ENCODE peak calls at places on chromosomes 3 and 15, in ten cellular contexts. V, I, C, U, T, Q, W, L, O and X are unnamed samples.
A peak's percentile ranks its signal among the peaks of the same experiment; 100 is the strongest.

GRCh38 chr15:100230784-100231183 is 111.0 kb downstream of the ADAMTS17 start:
- DNase-seq in W (no peak), V (no peak), I (no peak), C (no peak), Q (no peak), L (no peak), T (no peak), U (no peak), O (no peak), X (no peak)

GRCh38 chr3:195028877-195029606 is 241.9 kb downstream of the XXYLT1 start:
- DNase-seq in T (peak; percentile 40), L (no peak), Q (no peak), U (no peak), W (peak; percentile 65), V (peak; percentile 35), I (no peak), O (peak; percentile 88), C (no peak), X (no peak)

GRCh38 chr3:15512173-15512572 is 9.3 kb downstream of the COLQ start:
- DNase-seq in Q (no peak), O (no peak), L (no peak), T (peak; percentile 69), W (peak; percentile 88), I (no peak), V (peak; percentile 70), U (peak; percentile 27), C (no peak), X (no peak)

GRCh38 chr3:13174011-13174802 is 101.0 kb upstream of the IQSEC1 start:
- DNase-seq in Q (no peak), T (no peak), C (no peak), I (no peak), L (no peak), V (no peak), U (no peak), W (no peak), O (no peak), X (no peak)

GRCh38 chr15:83304861-83305661 is 20.6 kb upstream of the BNC1 start:
- DNase-seq in I (no peak), V (no peak), O (no peak), L (no peak), C (no peak), Q (no peak), U (peak; percentile 26), W (no peak), T (no peak), X (no peak)

GRCh38 chr15:95604634-95605036 is 725.9 kb upstream of the NR2F2 start:
- DNase-seq in L (peak; percentile 31), C (no peak), Q (no peak), U (peak; percentile 94), I (no peak), W (no peak), O (peak; percentile 95), T (no peak), V (peak; percentile 7), X (no peak)

GRCh38 chr3:169146112-169146665 is 517.3 kb downstream of the MECOM start:
- DNase-seq in I (no peak), Q (no peak), T (peak; percentile 73), O (peak; percentile 80), C (no peak), U (peak; percentile 64), L (no peak), W (peak; percentile 55), V (peak; percentile 68), X (peak; percentile 15)

GRCh38 chr3:128166971-128167453 is 13.7 kb downstream of the EEFSEC start:
- DNase-seq in U (no peak), C (no peak), Q (no peak), V (no peak), T (no peak), W (no peak), O (no peak), L (no peak), I (no peak), X (no peak)

GRCh38 chr15:82043130-82043673 is 2.6 kb downstream of the MEX3B start:
- DNase-seq in Q (no peak), V (no peak), I (no peak), W (peak; percentile 23), T (no peak), L (peak; percentile 25), C (no peak), U (no peak), O (no peak), X (no peak)

GRCh38 chr3:89682556-89682955 is 575.1 kb downstream of the EPHA3 start:
- DNase-seq in Q (no peak), C (no peak), V (no peak), O (no peak), I (no peak), W (no peak), T (no peak), L (no peak), U (no peak), X (no peak)

GRCh38 chr15:77649019-77649418 is 16.3 kb upstream of the LINGO1 start:
- DNase-seq in L (no peak), U (no peak), T (no peak), C (no peak), O (no peak), W (no peak), Q (no peak), V (no peak), I (no peak), X (no peak)
- TF ChIP-seq POLR2A in L (no peak), U (no peak), T (no peak), C (no peak), O (no peak), W (no peak), Q (no peak), V (no peak), I (no peak), X (no peak)

GRCh38 chr3:137762674-137763593 is 1.2 kb upstream of the SOX14 start:
- DNase-seq in Q (no peak), C (no peak), U (no peak), W (no peak), I (no peak), L (no peak), T (no peak), O (no peak), V (no peak), X (no peak)
- H3K27me3 ChIP-seq in Q (peaks cover 4% of the 10 kb centered on the region), C (peaks cover 38% of the 10 kb centered on the region), U (peaks cover 66% of the 10 kb centered on the region), W (peaks cover 86% of the 10 kb centered on the region), I (peaks cover 92% of the 10 kb centered on the region), L (no peaks in the 10 kb centered on the region), T (peaks cover 24% of the 10 kb centered on the region), O (peaks cover 74% of the 10 kb centered on the region), V (no peaks in the 10 kb centered on the region), X (peaks cover 69% of the 10 kb centered on the region)

DNA sequence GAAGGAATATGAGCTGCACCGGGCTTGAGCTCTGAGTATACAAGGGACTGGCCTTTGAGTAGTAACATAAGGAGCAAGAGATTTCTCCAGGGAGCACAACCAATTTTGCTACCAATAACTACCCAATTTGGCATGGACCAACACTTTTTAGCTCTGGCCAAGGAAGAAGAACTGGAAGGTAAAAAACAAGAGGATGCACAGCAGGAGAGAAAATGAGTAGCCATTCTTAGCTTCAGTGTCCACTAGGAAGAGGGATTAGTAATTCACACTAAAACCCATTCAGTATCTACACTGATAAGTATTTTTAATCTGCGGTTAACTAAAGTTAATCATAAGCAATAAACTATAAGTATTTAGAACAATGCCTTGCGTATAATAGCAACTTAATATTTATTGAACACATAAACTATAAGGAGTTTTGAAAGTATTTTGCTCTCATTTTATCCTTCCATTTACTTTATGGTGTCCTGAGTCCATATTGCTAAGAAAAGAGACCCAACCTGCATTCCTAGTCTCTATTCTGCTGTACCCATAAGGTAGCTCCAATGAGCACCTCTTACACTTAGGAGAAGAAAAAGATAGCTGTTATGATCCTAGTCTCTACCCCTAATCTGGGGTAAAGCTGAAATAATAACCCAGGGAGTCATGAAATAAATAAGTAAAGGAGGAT is 268.9 kb downstream of the IGSF11 start:
- DNase-seq in C (no peak), I (no peak), W (no peak), U (no peak), O (no peak), Q (no peak), V (no peak), T (no peak), L (no peak), X (no peak)
- TF ChIP-seq POLR2A in C (no peak), I (no peak), W (no peak), U (no peak), O (no peak), Q (no peak), V (no peak), T (no peak), L (no peak), X (no peak)

GRCh38 chr3:35640186-35640584 is 860 bp downstream of the ARPP21 start:
- DNase-seq in I (no peak), Q (no peak), V (no peak), U (no peak), T (no peak), L (no peak), W (no peak), C (no peak), O (no peak), X (no peak)

GRCh38 chr3:35638640-35639250 is 580 bp upstream of the ARPP21 start:
- DNase-seq in U (no peak), C (no peak), Q (no peak), W (no peak), V (no peak), T (no peak), L (no peak), I (no peak), O (no peak), X (no peak)

GRCh38 chr3:35640736-35641135 is 1.4 kb downstream of the ARPP21 start:
- DNase-seq in T (no peak), W (no peak), Q (no peak), U (no peak), C (no peak), V (no peak), I (no peak), L (no peak), O (no peak), X (no peak)

GRCh38 chr3:35641920-35642532 is 2.7 kb downstream of the ARPP21 start:
- DNase-seq in Q (no peak), T (no peak), V (no peak), L (no peak), C (no peak), O (no peak), I (no peak), U (no peak), W (no peak), X (no peak)

GRCh38 chr3:35639251-35640185 is at the start of gene ARPP21:
- DNase-seq in O (peak; percentile 15), T (no peak), U (no peak), I (no peak), W (peak; percentile 22), L (no peak), V (no peak), C (no peak), Q (no peak), X (no peak)
- H3K27me3 ChIP-seq in O (peaks cover 25% of the 10 kb centered on the region), T (peaks cover 4% of the 10 kb centered on the region), U (no peaks in the 10 kb centered on the region), I (peaks cover 31% of the 10 kb centered on the region), W (peaks cover 30% of the 10 kb centered on the region), L (no peaks in the 10 kb centered on the region), V (no peaks in the 10 kb centered on the region), C (peaks cover 7% of the 10 kb centered on the region), Q (no peaks in the 10 kb centered on the region), X (peaks cover 24% of the 10 kb centered on the region)

GRCh38 chr3:48662753-48663488 is at the start of gene CELSR3:
- DNase-seq in I (peak; percentile 73), T (peak; percentile 50), C (peak; percentile 23), Q (peak; percentile 79), O (peak; percentile 47), V (peak; percentile 52), W (no peak), U (peak; percentile 90), L (no peak), X (peak; percentile 84)
- TF ChIP-seq POLR2A in I (no peak), T (no peak), C (no peak), Q (no peak), O (no peak), V (peak; percentile 15), W (no peak), U (peak; percentile 49), L (no peak), X (peak; percentile 47)

GRCh38 chr15:62068787-62069170 is 2.0 kb downstream of the C2CD4A start:
- DNase-seq in O (no peak), U (no peak), C (no peak), I (no peak), V (no peak), L (no peak), T (no peak), W (no peak), Q (no peak), X (no peak)
- H3K27me3 ChIP-seq in O (no peaks in the 10 kb centered on the region), U (peaks cover 30% of the 10 kb centered on the region), C (no peaks in the 10 kb centered on the region), I (peaks cover 40% of the 10 kb centered on the region), V (no peaks in the 10 kb centered on the region), L (no peaks in the 10 kb centered on the region), T (no peaks in the 10 kb centered on the region), W (no peaks in the 10 kb centered on the region), Q (no peaks in the 10 kb centered on the region), X (no peaks in the 10 kb centered on the region)